ENCODE peak calls at places on chromosomes 12 and 14, in nine cellular contexts. One of them, this sample, is unnamed.
A peak's percentile ranks its signal among the peaks of the same experiment; 100 is the strongest.

GRCh38 chr14:44989497-44990440 is 27.8 kb downstream of the TOGARAM1 start:
- DNase-seq in EH: no peak
- DNase-seq in stimulated activated CD8-positive, alpha-beta memory T cell treated with anti-CD3 and anti-CD28 coated beads, Interleukin-7, amount 100 ng/mL, for 4 hours: no peak
- DNase-seq in iris pigment epithelial cell: no peak
- DNase-seq in dermis microvascular lymphatic vessel endothelial cell: peak; percentile 6
- DNase-seq in neural progenitor cell: no peak
- DNase-seq in HTR-8/SVneo: no peak
- DNase-seq in NAMALWA: no peak
- DNase-seq in activated naive CD4-positive, alpha-beta T cell treated with anti-CD3 and anti-CD28 coated beads for 36 hours: no peak
- DNase-seq in this sample: no peak

GRCh38 chr12:108634225-108634795 is 616 bp upstream of the SELPLG start:
- DNase-seq in EH: peak; percentile 31
- DNase-seq in stimulated activated CD8-positive, alpha-beta memory T cell treated with anti-CD3 and anti-CD28 coated beads, Interleukin-7, amount 100 ng/mL, for 4 hours: peak; percentile 36
- DNase-seq in iris pigment epithelial cell: no peak
- DNase-seq in dermis microvascular lymphatic vessel endothelial cell: no peak
- DNase-seq in neural progenitor cell: no peak
- DNase-seq in HTR-8/SVneo: no peak
- DNase-seq in NAMALWA: peak; percentile 75
- DNase-seq in activated naive CD4-positive, alpha-beta T cell treated with anti-CD3 and anti-CD28 coated beads for 36 hours: peak; percentile 80
- DNase-seq in this sample: peak; percentile 8

GRCh38 chr12:104565606-104566243 is 109.0 kb downstream of the CHST11 start:
- DNase-seq in EH: peak; percentile 57
- DNase-seq in stimulated activated CD8-positive, alpha-beta memory T cell treated with anti-CD3 and anti-CD28 coated beads, Interleukin-7, amount 100 ng/mL, for 4 hours: no peak
- DNase-seq in iris pigment epithelial cell: peak; percentile 58
- DNase-seq in dermis microvascular lymphatic vessel endothelial cell: no peak
- DNase-seq in neural progenitor cell: no peak
- DNase-seq in HTR-8/SVneo: no peak
- DNase-seq in NAMALWA: no peak
- DNase-seq in activated naive CD4-positive, alpha-beta T cell treated with anti-CD3 and anti-CD28 coated beads for 36 hours: no peak
- DNase-seq in this sample: no peak

GRCh38 chr14:104708606-104709268 is 15.3 kb upstream of the ADSS1 start:
- DNase-seq in EH: peak; percentile 68
- DNase-seq in stimulated activated CD8-positive, alpha-beta memory T cell treated with anti-CD3 and anti-CD28 coated beads, Interleukin-7, amount 100 ng/mL, for 4 hours: peak; percentile 50
- DNase-seq in iris pigment epithelial cell: peak; percentile 41
- DNase-seq in dermis microvascular lymphatic vessel endothelial cell: peak; percentile 57
- DNase-seq in neural progenitor cell: peak; percentile 87
- DNase-seq in HTR-8/SVneo: peak; percentile 87
- DNase-seq in NAMALWA: peak; percentile 84
- DNase-seq in activated naive CD4-positive, alpha-beta T cell treated with anti-CD3 and anti-CD28 coated beads for 36 hours: peak; percentile 80
- DNase-seq in this sample: peak; percentile 19

GRCh38 chr12:25025260-25025659 is 76.4 kb upstream of the BCAT1 start:
- DNase-seq in EH: no peak
- DNase-seq in stimulated activated CD8-positive, alpha-beta memory T cell treated with anti-CD3 and anti-CD28 coated beads, Interleukin-7, amount 100 ng/mL, for 4 hours: no peak
- DNase-seq in iris pigment epithelial cell: no peak
- DNase-seq in dermis microvascular lymphatic vessel endothelial cell: no peak
- DNase-seq in neural progenitor cell: peak; percentile 35
- DNase-seq in HTR-8/SVneo: no peak
- DNase-seq in NAMALWA: peak; percentile 65
- DNase-seq in activated naive CD4-positive, alpha-beta T cell treated with anti-CD3 and anti-CD28 coated beads for 36 hours: no peak
- DNase-seq in this sample: no peak

GRCh38 chr12:65319680-65320193 is 41.3 kb downstream of the MSRB3 start:
- DNase-seq in EH: no peak
- DNase-seq in stimulated activated CD8-positive, alpha-beta memory T cell treated with anti-CD3 and anti-CD28 coated beads, Interleukin-7, amount 100 ng/mL, for 4 hours: no peak
- DNase-seq in iris pigment epithelial cell: peak; percentile 16
- DNase-seq in dermis microvascular lymphatic vessel endothelial cell: no peak
- DNase-seq in neural progenitor cell: no peak
- DNase-seq in HTR-8/SVneo: no peak
- DNase-seq in NAMALWA: no peak
- DNase-seq in activated naive CD4-positive, alpha-beta T cell treated with anti-CD3 and anti-CD28 coated beads for 36 hours: no peak
- DNase-seq in this sample: no peak

GRCh38 chr12:12070674-12071661 is at the start of gene BCL2L14:
- DNase-seq in EH: peak; percentile 35
- DNase-seq in stimulated activated CD8-positive, alpha-beta memory T cell treated with anti-CD3 and anti-CD28 coated beads, Interleukin-7, amount 100 ng/mL, for 4 hours: no peak
- DNase-seq in iris pigment epithelial cell: no peak
- DNase-seq in dermis microvascular lymphatic vessel endothelial cell: no peak
- DNase-seq in neural progenitor cell: no peak
- DNase-seq in HTR-8/SVneo: no peak
- DNase-seq in NAMALWA: peak; percentile 20
- DNase-seq in activated naive CD4-positive, alpha-beta T cell treated with anti-CD3 and anti-CD28 coated beads for 36 hours: peak; percentile 52
- DNase-seq in this sample: no peak

GRCh38 chr12:130646690-130647089 is 69.4 kb downstream of the RIMBP2 start:
- DNase-seq in EH: no peak
- DNase-seq in stimulated activated CD8-positive, alpha-beta memory T cell treated with anti-CD3 and anti-CD28 coated beads, Interleukin-7, amount 100 ng/mL, for 4 hours: no peak
- DNase-seq in iris pigment epithelial cell: no peak
- DNase-seq in dermis microvascular lymphatic vessel endothelial cell: no peak
- DNase-seq in neural progenitor cell: no peak
- DNase-seq in HTR-8/SVneo: no peak
- DNase-seq in NAMALWA: no peak
- DNase-seq in activated naive CD4-positive, alpha-beta T cell treated with anti-CD3 and anti-CD28 coated beads for 36 hours: no peak
- DNase-seq in this sample: no peak

GRCh38 chr14:101182476-101182875 is 279.0 kb upstream of the RTL1 start:
- DNase-seq in EH: no peak
- DNase-seq in stimulated activated CD8-positive, alpha-beta memory T cell treated with anti-CD3 and anti-CD28 coated beads, Interleukin-7, amount 100 ng/mL, for 4 hours: no peak
- DNase-seq in iris pigment epithelial cell: no peak
- DNase-seq in dermis microvascular lymphatic vessel endothelial cell: no peak
- DNase-seq in neural progenitor cell: no peak
- DNase-seq in HTR-8/SVneo: no peak
- DNase-seq in NAMALWA: no peak
- DNase-seq in activated naive CD4-positive, alpha-beta T cell treated with anti-CD3 and anti-CD28 coated beads for 36 hours: no peak
- DNase-seq in this sample: no peak

GRCh38 chr14:75835156-75836141 is 146.3 kb downstream of the TGFB3 start:
- DNase-seq in EH: peak; percentile 73
- DNase-seq in stimulated activated CD8-positive, alpha-beta memory T cell treated with anti-CD3 and anti-CD28 coated beads, Interleukin-7, amount 100 ng/mL, for 4 hours: no peak
- DNase-seq in iris pigment epithelial cell: no peak
- DNase-seq in dermis microvascular lymphatic vessel endothelial cell: no peak
- DNase-seq in neural progenitor cell: no peak
- DNase-seq in HTR-8/SVneo: no peak
- DNase-seq in NAMALWA: no peak
- DNase-seq in activated naive CD4-positive, alpha-beta T cell treated with anti-CD3 and anti-CD28 coated beads for 36 hours: no peak
- DNase-seq in this sample: no peak

GRCh38 chr14:27392153-27392552 is 794.3 kb upstream of the NOVA1 start:
- DNase-seq in EH: no peak
- DNase-seq in stimulated activated CD8-positive, alpha-beta memory T cell treated with anti-CD3 and anti-CD28 coated beads, Interleukin-7, amount 100 ng/mL, for 4 hours: no peak
- DNase-seq in iris pigment epithelial cell: peak; percentile 47
- DNase-seq in dermis microvascular lymphatic vessel endothelial cell: no peak
- DNase-seq in neural progenitor cell: no peak
- DNase-seq in HTR-8/SVneo: no peak
- DNase-seq in NAMALWA: no peak
- DNase-seq in activated naive CD4-positive, alpha-beta T cell treated with anti-CD3 and anti-CD28 coated beads for 36 hours: no peak
- DNase-seq in this sample: no peak

GRCh38 chr14:70239802-70240201 is 51.1 kb upstream of the SLC8A3 start:
- DNase-seq in EH: no peak
- DNase-seq in stimulated activated CD8-positive, alpha-beta memory T cell treated with anti-CD3 and anti-CD28 coated beads, Interleukin-7, amount 100 ng/mL, for 4 hours: no peak
- DNase-seq in iris pigment epithelial cell: no peak
- DNase-seq in dermis microvascular lymphatic vessel endothelial cell: no peak
- DNase-seq in neural progenitor cell: no peak
- DNase-seq in HTR-8/SVneo: no peak
- DNase-seq in NAMALWA: peak; percentile 1
- DNase-seq in activated naive CD4-positive, alpha-beta T cell treated with anti-CD3 and anti-CD28 coated beads for 36 hours: no peak
- DNase-seq in this sample: no peak

GRCh38 chr12:47736877-47737676 is 11.8 kb upstream of the ENDOU start:
- DNase-seq in EH: peak; percentile 81
- DNase-seq in stimulated activated CD8-positive, alpha-beta memory T cell treated with anti-CD3 and anti-CD28 coated beads, Interleukin-7, amount 100 ng/mL, for 4 hours: no peak
- DNase-seq in iris pigment epithelial cell: peak; percentile 43
- DNase-seq in dermis microvascular lymphatic vessel endothelial cell: no peak
- DNase-seq in neural progenitor cell: no peak
- DNase-seq in HTR-8/SVneo: no peak
- DNase-seq in NAMALWA: no peak
- DNase-seq in activated naive CD4-positive, alpha-beta T cell treated with anti-CD3 and anti-CD28 coated beads for 36 hours: no peak
- DNase-seq in this sample: no peak

GRCh38 chr14:104441275-104442106 is 138.1 kb upstream of the C14orf180 start:
- DNase-seq in EH: no peak
- DNase-seq in stimulated activated CD8-positive, alpha-beta memory T cell treated with anti-CD3 and anti-CD28 coated beads, Interleukin-7, amount 100 ng/mL, for 4 hours: no peak
- DNase-seq in iris pigment epithelial cell: no peak
- DNase-seq in dermis microvascular lymphatic vessel endothelial cell: no peak
- DNase-seq in neural progenitor cell: no peak
- DNase-seq in HTR-8/SVneo: no peak
- DNase-seq in NAMALWA: no peak
- DNase-seq in activated naive CD4-positive, alpha-beta T cell treated with anti-CD3 and anti-CD28 coated beads for 36 hours: no peak
- DNase-seq in this sample: no peak

GRCh38 chr12:48084066-48084465 is 21.8 kb downstream of the SENP1 start:
- DNase-seq in EH: peak; percentile 44
- DNase-seq in stimulated activated CD8-positive, alpha-beta memory T cell treated with anti-CD3 and anti-CD28 coated beads, Interleukin-7, amount 100 ng/mL, for 4 hours: no peak
- DNase-seq in iris pigment epithelial cell: peak; percentile 21
- DNase-seq in dermis microvascular lymphatic vessel endothelial cell: peak; percentile 38
- DNase-seq in neural progenitor cell: peak; percentile 5
- DNase-seq in HTR-8/SVneo: no peak
- DNase-seq in NAMALWA: peak; percentile 42
- DNase-seq in activated naive CD4-positive, alpha-beta T cell treated with anti-CD3 and anti-CD28 coated beads for 36 hours: no peak
- DNase-seq in this sample: no peak

GRCh38 chr12:19561411-19561961 is 122.2 kb downstream of the AEBP2 start:
- DNase-seq in EH: peak; percentile 54
- DNase-seq in stimulated activated CD8-positive, alpha-beta memory T cell treated with anti-CD3 and anti-CD28 coated beads, Interleukin-7, amount 100 ng/mL, for 4 hours: no peak
- DNase-seq in iris pigment epithelial cell: peak; percentile 40
- DNase-seq in dermis microvascular lymphatic vessel endothelial cell: no peak
- DNase-seq in neural progenitor cell: no peak
- DNase-seq in HTR-8/SVneo: no peak
- DNase-seq in NAMALWA: no peak
- DNase-seq in activated naive CD4-positive, alpha-beta T cell treated with anti-CD3 and anti-CD28 coated beads for 36 hours: no peak
- DNase-seq in this sample: no peak

GRCh38 chr12:27083861-27084271 is 1.5 kb upstream of the C12orf71 start:
- DNase-seq in EH: peak; percentile 72
- DNase-seq in stimulated activated CD8-positive, alpha-beta memory T cell treated with anti-CD3 and anti-CD28 coated beads, Interleukin-7, amount 100 ng/mL, for 4 hours: no peak
- DNase-seq in iris pigment epithelial cell: peak; percentile 60
- DNase-seq in dermis microvascular lymphatic vessel endothelial cell: no peak
- DNase-seq in neural progenitor cell: peak; percentile 75
- DNase-seq in HTR-8/SVneo: no peak
- DNase-seq in NAMALWA: no peak
- DNase-seq in activated naive CD4-positive, alpha-beta T cell treated with anti-CD3 and anti-CD28 coated beads for 36 hours: no peak
- DNase-seq in this sample: no peak

GRCh38 chr12:119730381-119730780 is 62.4 kb downstream of the PRKAB1 start:
- DNase-seq in EH: no peak
- DNase-seq in stimulated activated CD8-positive, alpha-beta memory T cell treated with anti-CD3 and anti-CD28 coated beads, Interleukin-7, amount 100 ng/mL, for 4 hours: no peak
- DNase-seq in iris pigment epithelial cell: no peak
- DNase-seq in dermis microvascular lymphatic vessel endothelial cell: no peak
- DNase-seq in neural progenitor cell: no peak
- DNase-seq in HTR-8/SVneo: no peak
- DNase-seq in NAMALWA: no peak
- DNase-seq in activated naive CD4-positive, alpha-beta T cell treated with anti-CD3 and anti-CD28 coated beads for 36 hours: no peak
- DNase-seq in this sample: no peak

GRCh38 chr12:57046392-57046791 is 3.5 kb downstream of the MYO1A start:
- DNase-seq in EH: peak; percentile 42
- DNase-seq in stimulated activated CD8-positive, alpha-beta memory T cell treated with anti-CD3 and anti-CD28 coated beads, Interleukin-7, amount 100 ng/mL, for 4 hours: no peak
- DNase-seq in iris pigment epithelial cell: no peak
- DNase-seq in dermis microvascular lymphatic vessel endothelial cell: no peak
- DNase-seq in neural progenitor cell: no peak
- DNase-seq in HTR-8/SVneo: no peak
- DNase-seq in NAMALWA: no peak
- DNase-seq in activated naive CD4-positive, alpha-beta T cell treated with anti-CD3 and anti-CD28 coated beads for 36 hours: no peak
- DNase-seq in this sample: no peak

GRCh38 chr12:106138646-106139421 is at the start of gene NUAK1:
- DNase-seq in EH: peak; percentile 85
- DNase-seq in stimulated activated CD8-positive, alpha-beta memory T cell treated with anti-CD3 and anti-CD28 coated beads, Interleukin-7, amount 100 ng/mL, for 4 hours: peak; percentile 34
- DNase-seq in iris pigment epithelial cell: peak; percentile 31
- DNase-seq in dermis microvascular lymphatic vessel endothelial cell: peak; percentile 90
- DNase-seq in neural progenitor cell: peak; percentile 90
- DNase-seq in HTR-8/SVneo: peak; percentile 59
- DNase-seq in NAMALWA: no peak
- DNase-seq in activated naive CD4-positive, alpha-beta T cell treated with anti-CD3 and anti-CD28 coated beads for 36 hours: peak; percentile 14
- DNase-seq in this sample: no peak

GRCh38 chr12:123858176-123858575 is 96.1 kb downstream of the DNAH10 start:
- DNase-seq in EH: no peak
- DNase-seq in stimulated activated CD8-positive, alpha-beta memory T cell treated with anti-CD3 and anti-CD28 coated beads, Interleukin-7, amount 100 ng/mL, for 4 hours: no peak
- DNase-seq in iris pigment epithelial cell: no peak
- DNase-seq in dermis microvascular lymphatic vessel endothelial cell: no peak
- DNase-seq in neural progenitor cell: no peak
- DNase-seq in HTR-8/SVneo: no peak
- DNase-seq in NAMALWA: no peak
- DNase-seq in activated naive CD4-positive, alpha-beta T cell treated with anti-CD3 and anti-CD28 coated beads for 36 hours: no peak
- DNase-seq in this sample: no peak

GRCh38 chr12:115763982-115764621 is 513.4 kb downstream of the MED13L start:
- DNase-seq in EH: peak; percentile 48
- DNase-seq in stimulated activated CD8-positive, alpha-beta memory T cell treated with anti-CD3 and anti-CD28 coated beads, Interleukin-7, amount 100 ng/mL, for 4 hours: no peak
- DNase-seq in iris pigment epithelial cell: no peak
- DNase-seq in dermis microvascular lymphatic vessel endothelial cell: no peak
- DNase-seq in neural progenitor cell: no peak
- DNase-seq in HTR-8/SVneo: no peak
- DNase-seq in NAMALWA: peak; percentile 45
- DNase-seq in activated naive CD4-positive, alpha-beta T cell treated with anti-CD3 and anti-CD28 coated beads for 36 hours: no peak
- DNase-seq in this sample: no peak

GRCh38 chr12:132284071-132284492 is 45.3 kb downstream of the GALNT9 start:
- DNase-seq in EH: no peak
- DNase-seq in stimulated activated CD8-positive, alpha-beta memory T cell treated with anti-CD3 and anti-CD28 coated beads, Interleukin-7, amount 100 ng/mL, for 4 hours: no peak
- DNase-seq in iris pigment epithelial cell: peak; percentile 65
- DNase-seq in dermis microvascular lymphatic vessel endothelial cell: peak; percentile 29
- DNase-seq in neural progenitor cell: no peak
- DNase-seq in HTR-8/SVneo: no peak
- DNase-seq in NAMALWA: peak; percentile 25
- DNase-seq in activated naive CD4-positive, alpha-beta T cell treated with anti-CD3 and anti-CD28 coated beads for 36 hours: peak; percentile 30
- DNase-seq in this sample: no peak

GRCh38 chr12:105773501-105773900 is 365.3 kb downstream of the NUAK1 start:
- DNase-seq in EH: no peak
- DNase-seq in stimulated activated CD8-positive, alpha-beta memory T cell treated with anti-CD3 and anti-CD28 coated beads, Interleukin-7, amount 100 ng/mL, for 4 hours: no peak
- DNase-seq in iris pigment epithelial cell: no peak
- DNase-seq in dermis microvascular lymphatic vessel endothelial cell: no peak
- DNase-seq in neural progenitor cell: no peak
- DNase-seq in HTR-8/SVneo: no peak
- DNase-seq in NAMALWA: no peak
- DNase-seq in activated naive CD4-positive, alpha-beta T cell treated with anti-CD3 and anti-CD28 coated beads for 36 hours: no peak
- DNase-seq in this sample: no peak

This sample was measured in NK-92 treated with Interleukin-12 subunit alpha and Interleukin-12 subunit beta, amount 100 ng/mL, for 24 hours.